ENCODE peak calls at places on chromosome 3, in seven cellular contexts. F is H9, H is neuronal stem cell, Z is heart left ventricle, M is lower lobe of right lung, Q is upper lobe of right lung, L is mucosa of descending colon. U is an unnamed sample.
A peak's percentile ranks its signal among the peaks of the same experiment; 100 is the strongest.

GRCh38 chr3:106617276-106617675 is 748.5 kb upstream of the CBLB start:
- DNase-seq in F (no peak), H (no peak), Z (no peak), M (no peak), Q (no peak), L (no peak), U (no peak)

GRCh38 chr3:44098666-44099065 is 143.0 kb upstream of the TOPAZ1 start:
- DNase-seq in F (no peak), H (no peak), Z (no peak), M (no peak), Q (no peak), L (no peak), U (no peak)

GRCh38 chr3:13261104-13261800 is 158.9 kb downstream of the NUP210 start:
- DNase-seq in F (no peak), H (no peak), Z (no peak), M (no peak), Q (no peak), L (no peak), U (no peak)

GRCh38 chr3:182410051-182410450 is 383.3 kb upstream of the ATP11B start:
- DNase-seq in F (no peak), H (no peak), Z (no peak), M (no peak), Q (no peak), L (no peak), U (no peak)

GRCh38 chr3:23172059-23172458 is 31.1 kb upstream of the UBE2E2 start:
- DNase-seq in F (no peak), H (no peak), Z (no peak), M (no peak), Q (no peak), L (no peak), U (no peak)

GRCh38 chr3:128320551-128321340 is 145.9 kb downstream of the DNAJB8 start:
- DNase-seq in F (peak; percentile 10), H (no peak), Z (no peak), M (no peak), Q (no peak), L (no peak), U (no peak)

GRCh38 chr3:155032918-155033317 is 47.2 kb upstream of the MME start:
- DNase-seq in F (no peak), H (peak; percentile 15), Z (no peak), M (no peak), Q (no peak), L (no peak), U (no peak)

GRCh38 chr3:124800076-124800475 is 69.8 kb downstream of the UMPS start:
- DNase-seq in F (no peak), H (no peak), Z (no peak), M (no peak), Q (no peak), L (no peak), U (no peak)

GRCh38 chr3:184766555-184767261 is 45.3 kb upstream of the VPS8 start:
- DNase-seq in F (peak; percentile 54), H (no peak), Z (no peak), M (no peak), Q (no peak), L (no peak), U (no peak)

GRCh38 chr3:8879347-8879944 is 83.8 kb downstream of the RAD18 start:
- DNase-seq in F (no peak), H (no peak), Z (no peak), M (no peak), Q (no peak), L (no peak), U (no peak)

GRCh38 chr3:182925330-182925943 is 54.9 kb downstream of the DCUN1D1 start:
- DNase-seq in F (no peak), H (no peak), Z (peak; percentile 30), M (no peak), Q (no peak), L (no peak), U (no peak)

GRCh38 chr3:178295257-178295912 is 240.9 kb upstream of the KCNMB2 start:
- DNase-seq in F (no peak), H (no peak), Z (no peak), M (no peak), Q (no peak), L (no peak), U (no peak)

GRCh38 chr3:142019794-142020320 is 129.5 kb downstream of the TFDP2 start:
- DNase-seq in F (no peak), H (no peak), Z (no peak), M (no peak), Q (no peak), L (no peak), U (no peak)

GRCh38 chr3:193078996-193079731 is 161.5 kb upstream of the MB21D2 start:
- DNase-seq in F (no peak), H (peak; percentile 15), Z (no peak), M (no peak), Q (no peak), L (no peak), U (no peak)

GRCh38 chr3:14548321-14548729 is 8.2 kb upstream of the GRIP2 start:
- DNase-seq in F (peak; percentile 72), H (peak; percentile 60), Z (peak; percentile 78), M (peak; percentile 64), Q (no peak), L (peak; percentile 50), U (no peak)

GRCh38 chr3:133578548-133579191 is 5.2 kb downstream of the CDV3 start:
- DNase-seq in F (no peak), H (no peak), Z (no peak), M (no peak), Q (no peak), L (no peak), U (no peak)

GRCh38 chr3:179321585-179322322 is 1.1 kb upstream of the ZNF639 start:
- DNase-seq in F (no peak), H (no peak), Z (no peak), M (no peak), Q (no peak), L (no peak), U (no peak)

GRCh38 chr3:49661281-49661680 is 12.9 kb upstream of the APEH start:
- DNase-seq in F (no peak), H (no peak), Z (no peak), M (no peak), Q (no peak), L (no peak), U (no peak)

GRCh38 chr3:139110072-139110830 is 65.6 kb upstream of the PRR23C start:
- DNase-seq in F (peak; percentile 10), H (no peak), Z (peak; percentile 25), M (no peak), Q (no peak), L (no peak), U (no peak)

GRCh38 chr3:16338999-16339398 is 74.0 kb downstream of the OXNAD1 start:
- DNase-seq in F (no peak), H (no peak), Z (no peak), M (no peak), Q (no peak), L (no peak), U (no peak)

GRCh38 chr3:137199678-137200077 is 241.9 kb downstream of the IL20RB start:
- DNase-seq in F (no peak), H (no peak), Z (no peak), M (no peak), Q (no peak), L (no peak), U (no peak)

GRCh38 chr3:139182598-139182997 is 137.9 kb upstream of the PRR23C start:
- DNase-seq in F (no peak), H (no peak), Z (no peak), M (no peak), Q (no peak), L (no peak), U (no peak)

GRCh38 chr3:57221883-57222282 is 5.6 kb upstream of the APPL1 start:
- DNase-seq in F (no peak), H (no peak), Z (no peak), M (no peak), Q (no peak), L (no peak), U (no peak)

GRCh38 chr3:64856953-64857516 is 169.2 kb upstream of the ADAMTS9 start:
- DNase-seq in F (no peak), H (no peak), Z (no peak), M (no peak), Q (no peak), L (no peak), U (no peak)

GRCh38 chr3:16663852-16664712 is 58.9 kb upstream of the DAZL start:
- DNase-seq in F (peak; percentile 69), H (no peak), Z (no peak), M (no peak), Q (no peak), L (no peak), U (no peak)

GRCh38 chr3:146093928-146094327 is 67.1 kb downstream of the PLOD2 start:
- DNase-seq in F (no peak), H (no peak), Z (no peak), M (no peak), Q (no peak), L (no peak), U (no peak)

GRCh38 chr3:114480442-114480841 is 186.6 kb downstream of the TIGIT start:
- DNase-seq in F (no peak), H (no peak), Z (no peak), M (no peak), Q (no peak), L (no peak), U (no peak)

GRCh38 chr3:156615592-156616173 is 58.7 kb upstream of the TIPARP start:
- DNase-seq in F (no peak), H (no peak), Z (no peak), M (peak; percentile 69), Q (peak; percentile 74), L (no peak), U (no peak)

GRCh38 chr3:1294566-1294965 is 201.7 kb downstream of the CNTN6 start:
- DNase-seq in F (no peak), H (no peak), Z (no peak), M (no peak), Q (no peak), L (no peak), U (no peak)
- H3K9me3 ChIP-seq in F (no peaks in the 10 kb centered on the region), H (no peaks in the 10 kb centered on the region), Z (no peaks in the 10 kb centered on the region), M (peaks cover 2% of the 10 kb centered on the region), Q (no peaks in the 10 kb centered on the region), L (no peaks in the 10 kb centered on the region), U (no peaks in the 10 kb centered on the region)

DNA sequence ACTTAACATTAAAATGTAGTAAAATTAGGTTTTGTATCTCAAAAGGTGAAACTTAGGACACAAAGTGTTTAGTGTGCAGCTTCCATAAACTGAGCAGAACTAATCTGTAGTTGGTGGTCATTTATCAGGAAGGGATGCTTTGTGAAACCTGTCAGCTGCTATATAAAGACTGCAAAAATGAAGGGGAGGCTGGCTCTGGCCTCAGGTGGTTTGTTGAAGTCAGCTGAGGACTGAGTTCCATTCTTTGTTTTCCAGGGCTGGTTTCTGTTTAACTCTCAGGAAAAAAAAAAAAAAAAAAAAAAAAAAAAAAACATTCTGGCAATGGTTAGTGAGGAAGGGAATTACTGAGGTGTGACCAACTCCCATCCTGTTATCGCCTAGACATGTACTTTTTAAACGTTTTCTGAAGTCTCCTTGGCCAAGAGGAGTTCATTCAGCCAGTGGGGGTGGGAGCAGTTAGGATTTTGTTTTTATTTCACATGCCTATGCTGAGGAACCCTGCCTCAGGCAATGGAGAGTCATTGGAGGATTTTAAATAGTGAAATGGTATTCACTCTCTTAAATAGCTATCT is 316.3 kb downstream of the OXSM start:
- DNase-seq in F (no peak), H (no peak), Z (peak; percentile 47), M (no peak), Q (no peak), L (no peak), U (no peak)
- H3K9me3 ChIP-seq in F (no peaks in the 10 kb centered on the region), H (no peaks in the 10 kb centered on the region), Z (no peaks in the 10 kb centered on the region), M (no peaks in the 10 kb centered on the region), Q (no peaks in the 10 kb centered on the region), L (peaks cover 23% of the 10 kb centered on the region), U (no peaks in the 10 kb centered on the region)

GRCh38 chr3:43046583-43046982 is 59.3 kb downstream of the POMGNT2 start:
- DNase-seq in F (no peak), H (no peak), Z (no peak), M (no peak), Q (no peak), L (no peak), U (no peak)
- H3K9me3 ChIP-seq in F (peaks cover 24% of the 10 kb centered on the region), H (no peaks in the 10 kb centered on the region), Z (no peaks in the 10 kb centered on the region), M (peaks cover 41% of the 10 kb centered on the region), Q (peaks cover 18% of the 10 kb centered on the region), L (peaks cover 53% of the 10 kb centered on the region), U (peaks cover 31% of the 10 kb centered on the region)

GRCh38 chr3:161999846-162000245 is 503.2 kb downstream of the OTOL1 start:
- DNase-seq in F (no peak), H (no peak), Z (no peak), M (no peak), Q (no peak), L (no peak), U (no peak)
- H3K9me3 ChIP-seq in F (no peaks in the 10 kb centered on the region), H (peaks cover 6% of the 10 kb centered on the region), Z (no peaks in the 10 kb centered on the region), M (peaks cover 27% of the 10 kb centered on the region), Q (peaks cover 10% of the 10 kb centered on the region), L (peaks cover 23% of the 10 kb centered on the region), U (peaks cover 4% of the 10 kb centered on the region)

U was measured in breast epithelium.